ENCODE peak calls at places on chromosomes 3 and 15, in five cellular contexts. One of them, this sample, is unnamed.

GRCh38 chr15:91863621-91864255 is 10.2 kb downstream of the SLCO3A1 start:
- DNase-seq in H1: no peak
- DNase-seq in GM12878: no peak
- DNase-seq in NT2/D1: no peak
- DNase-seq in K562: no peak
- DNase-seq in this sample: no peak

GRCh38 chr15:75948761-75949296 is 45.2 kb downstream of the FBXO22 start:
- DNase-seq in H1: no peak
- DNase-seq in GM12878: no peak
- DNase-seq in NT2/D1: no peak
- DNase-seq in K562: no peak
- DNase-seq in this sample: no peak

GRCh38 chr3:68986496-68987208 is 26.8 kb downstream of the EOGT start:
- DNase-seq in H1: no peak
- DNase-seq in GM12878: no peak
- DNase-seq in NT2/D1: no peak
- DNase-seq in K562: no peak
- DNase-seq in this sample: no peak

GRCh38 chr3:38283810-38284775 is 2.0 kb downstream of the SLC22A14 start:
- DNase-seq in H1: no peak
- DNase-seq in GM12878: no peak
- DNase-seq in NT2/D1: no peak
- DNase-seq in K562: no peak
- DNase-seq in this sample: no peak

GRCh38 chr3:43537206-43537605 is 84.6 kb downstream of the ANO10 start:
- DNase-seq in H1: no peak
- DNase-seq in GM12878: no peak
- DNase-seq in NT2/D1: no peak
- DNase-seq in K562: no peak
- DNase-seq in this sample: no peak

GRCh38 chr15:99732711-99733267 is 448 bp downstream of the LYSMD4 start:
- DNase-seq in H1: no peak
- DNase-seq in GM12878: no peak
- DNase-seq in NT2/D1: no peak
- DNase-seq in K562: peak; percentile 57
- DNase-seq in this sample: no peak

GRCh38 chr3:122857019-122857418 is 62.1 kb downstream of the SLC49A4 start:
- DNase-seq in H1: no peak
- DNase-seq in GM12878: no peak
- DNase-seq in NT2/D1: no peak
- DNase-seq in K562: no peak
- DNase-seq in this sample: no peak

GRCh38 chr3:157533298-157533870 is 30.2 kb upstream of the VEPH1 start:
- DNase-seq in H1: no peak
- DNase-seq in GM12878: no peak
- DNase-seq in NT2/D1: no peak
- DNase-seq in K562: no peak
- DNase-seq in this sample: no peak

GRCh38 chr15:59315914-59316428 is 56.7 kb downstream of the MYO1E start:
- DNase-seq in H1: no peak
- DNase-seq in GM12878: no peak
- DNase-seq in NT2/D1: no peak
- DNase-seq in K562: no peak
- DNase-seq in this sample: no peak

GRCh38 chr3:118951089-118951488 is 83.6 kb downstream of the IGSF11 start:
- DNase-seq in H1: no peak
- DNase-seq in GM12878: no peak
- DNase-seq in NT2/D1: no peak
- DNase-seq in K562: no peak
- DNase-seq in this sample: no peak

GRCh38 chr3:151319613-151320012 is 3.0 kb upstream of the GPR87 start:
- DNase-seq in H1: no peak
- DNase-seq in GM12878: no peak
- DNase-seq in NT2/D1: no peak
- DNase-seq in K562: no peak
- DNase-seq in this sample: no peak

GRCh38 chr3:101932326-101933108 is 83.2 kb downstream of the NFKBIZ start:
- DNase-seq in H1: no peak
- DNase-seq in GM12878: no peak
- DNase-seq in NT2/D1: no peak
- DNase-seq in K562: no peak
- DNase-seq in this sample: no peak

GRCh38 chr3:105274958-105275357 is 91.8 kb upstream of the ALCAM start:
- DNase-seq in H1: no peak
- DNase-seq in GM12878: no peak
- DNase-seq in NT2/D1: no peak
- DNase-seq in K562: no peak
- DNase-seq in this sample: no peak

GRCh38 chr3:170707899-170708298 is 122.0 kb upstream of the SLC7A14 start:
- DNase-seq in H1: no peak
- DNase-seq in GM12878: no peak
- DNase-seq in NT2/D1: no peak
- DNase-seq in K562: no peak
- DNase-seq in this sample: no peak

GRCh38 chr3:48621461-48621869 is at the start of gene TMEM89:
- DNase-seq in H1: no peak
- DNase-seq in GM12878: no peak
- DNase-seq in NT2/D1: no peak
- DNase-seq in K562: no peak
- DNase-seq in this sample: no peak

GRCh38 chr3:52173101-52173500 is 18.9 kb upstream of the POC1A start:
- DNase-seq in H1: no peak
- DNase-seq in GM12878: no peak
- DNase-seq in NT2/D1: no peak
- DNase-seq in K562: no peak
- DNase-seq in this sample: no peak

GRCh38 chr3:191688756-191689433 is 227.9 kb downstream of the PYDC2 start:
- DNase-seq in H1: peak; percentile 68
- DNase-seq in GM12878: no peak
- DNase-seq in NT2/D1: peak; percentile 81
- DNase-seq in K562: no peak
- DNase-seq in this sample: no peak

GRCh38 chr3:149771652-149772271 is 19.5 kb upstream of the COMMD2 start:
- DNase-seq in H1: no peak
- DNase-seq in GM12878: no peak
- DNase-seq in NT2/D1: peak; percentile 49
- DNase-seq in K562: peak; percentile 63
- DNase-seq in this sample: peak; percentile 33

GRCh38 chr3:159260049-159260662 is 458.3 kb downstream of the MFSD1 start:
- DNase-seq in H1: no peak
- DNase-seq in GM12878: no peak
- DNase-seq in NT2/D1: peak; percentile 47
- DNase-seq in K562: peak; percentile 31
- DNase-seq in this sample: peak; percentile 45

DNA sequence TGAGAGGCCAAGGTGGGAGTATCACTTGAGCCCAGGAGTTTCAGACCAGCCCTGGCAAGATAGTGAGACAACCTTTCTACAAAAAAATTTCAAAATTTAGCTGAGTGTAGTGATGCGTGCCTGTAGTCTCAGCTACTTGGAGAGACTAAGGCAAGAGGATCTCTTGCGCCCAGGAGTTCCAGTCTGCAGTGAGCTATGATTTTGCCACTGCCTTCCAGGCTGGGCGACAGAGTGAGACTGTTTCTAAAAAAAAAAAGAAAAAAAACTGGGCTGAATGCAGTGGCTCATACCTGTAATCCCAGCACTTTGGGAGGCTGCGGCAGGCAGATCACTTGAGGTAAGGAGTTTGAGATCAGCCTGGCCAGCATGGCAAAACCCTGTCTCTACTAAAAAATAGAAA is 14.0 kb upstream of the PIK3CB start:
- DNase-seq in H1: no peak
- DNase-seq in GM12878: no peak
- DNase-seq in NT2/D1: no peak
- DNase-seq in K562: no peak
- DNase-seq in this sample: no peak
- TF ChIP-seq ZNF274 in H1: no peak
- TF ChIP-seq ZNF274 in GM12878: no peak
- TF ChIP-seq ZNF274 in NT2/D1: no peak
- TF ChIP-seq ZNF274 in K562: no peak
- TF ChIP-seq ZNF274 in this sample: no peak

GRCh38 chr3:147914532-147914931 is 505.4 kb downstream of the ZIC1 start:
- DNase-seq in H1: no peak
- DNase-seq in GM12878: no peak
- DNase-seq in NT2/D1: no peak
- DNase-seq in K562: no peak
- DNase-seq in this sample: no peak

GRCh38 chr3:147919496-147919895 is 510.3 kb downstream of the ZIC1 start:
- DNase-seq in H1: no peak
- DNase-seq in GM12878: no peak
- DNase-seq in NT2/D1: no peak
- DNase-seq in K562: no peak
- DNase-seq in this sample: no peak

GRCh38 chr3:147921044-147921443 is 511.9 kb downstream of the ZIC1 start:
- DNase-seq in H1: no peak
- DNase-seq in GM12878: no peak
- DNase-seq in NT2/D1: no peak
- DNase-seq in K562: no peak
- DNase-seq in this sample: no peak

DNA sequence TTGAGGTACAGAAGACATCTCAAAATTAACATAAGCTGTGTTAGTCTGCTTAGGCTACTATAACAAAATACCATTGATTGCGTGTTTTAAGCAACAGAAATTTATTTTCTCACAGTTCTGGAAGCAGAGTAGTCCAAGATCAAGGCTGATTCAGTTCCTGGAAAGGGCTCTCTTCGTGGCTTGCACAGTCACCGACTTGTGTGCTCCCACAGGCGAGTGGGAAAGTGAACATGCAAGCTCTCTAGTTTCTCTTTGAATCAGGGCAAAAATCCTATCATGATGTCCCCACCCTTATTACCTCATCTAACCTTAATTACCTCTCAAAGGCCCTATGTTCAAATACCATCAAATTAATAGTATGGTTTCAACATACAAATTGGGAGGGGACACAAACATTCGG is 505.9 kb downstream of the ZIC1 start:
- DNase-seq in H1: no peak
- DNase-seq in GM12878: no peak
- DNase-seq in NT2/D1: no peak
- DNase-seq in K562: no peak
- DNase-seq in this sample: no peak
- TF ChIP-seq ZNF274 in H1: no peak
- TF ChIP-seq ZNF274 in GM12878: no peak
- TF ChIP-seq ZNF274 in NT2/D1: no peak
- TF ChIP-seq ZNF274 in K562: no peak
- TF ChIP-seq ZNF274 in this sample: no peak

DNA sequence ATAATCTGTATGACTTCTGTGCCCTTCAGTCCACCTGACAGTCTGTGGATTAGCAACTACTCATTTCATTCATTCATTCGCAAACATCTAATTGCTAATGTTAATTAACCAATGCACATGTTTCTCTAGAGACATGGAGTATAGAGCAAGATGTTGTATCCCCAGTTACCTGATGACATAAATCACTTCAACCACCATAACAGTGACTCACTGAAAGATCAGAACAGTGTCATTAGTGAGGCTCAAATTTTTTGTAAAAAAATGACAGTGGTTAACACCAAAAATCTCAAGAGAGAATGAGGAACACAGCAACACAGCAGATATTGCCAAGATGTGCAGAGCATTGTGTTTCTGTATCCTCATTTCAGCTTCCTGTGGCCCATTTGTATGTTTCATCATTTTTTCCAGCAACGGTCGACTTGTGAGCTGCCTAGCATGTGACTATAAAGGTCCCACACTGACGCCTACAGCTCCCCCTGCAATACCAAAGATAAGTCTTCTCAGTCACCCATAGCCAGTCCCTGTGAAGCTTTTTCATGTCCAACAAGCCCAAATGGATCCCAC is 3.7 kb upstream of the PLD1 start:
- DNase-seq in H1: no peak
- DNase-seq in GM12878: peak; percentile 83
- DNase-seq in NT2/D1: no peak
- DNase-seq in K562: no peak
- DNase-seq in this sample: no peak
- TF ChIP-seq ZNF274 in H1: no peak
- TF ChIP-seq ZNF274 in GM12878: no peak
- TF ChIP-seq ZNF274 in NT2/D1: no peak
- TF ChIP-seq ZNF274 in K562: no peak
- TF ChIP-seq ZNF274 in this sample: no peak

DNA sequence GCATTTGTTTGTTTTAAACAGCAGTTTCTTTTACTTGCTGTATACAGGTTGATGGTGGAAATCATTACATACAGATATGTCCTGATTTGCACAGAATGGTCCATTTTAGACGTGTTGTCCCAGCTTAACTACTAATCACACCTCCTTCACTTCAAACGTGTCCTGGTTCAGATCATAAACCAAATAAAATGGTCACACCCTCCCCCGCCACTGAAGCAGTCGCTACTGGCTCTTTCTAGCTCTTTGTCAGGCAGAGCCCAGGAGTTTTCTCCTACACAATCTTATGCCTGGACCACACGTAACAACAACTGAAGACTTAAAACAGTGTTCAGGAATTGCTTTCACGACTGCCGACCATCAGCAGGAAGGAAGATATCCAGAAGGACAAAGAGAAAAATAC is 73.6 kb downstream of the MESD start:
- DNase-seq in H1: no peak
- DNase-seq in GM12878: no peak
- DNase-seq in NT2/D1: no peak
- DNase-seq in K562: no peak
- DNase-seq in this sample: no peak
- TF ChIP-seq ZNF274 in H1: no peak
- TF ChIP-seq ZNF274 in GM12878: no peak
- TF ChIP-seq ZNF274 in NT2/D1: no peak
- TF ChIP-seq ZNF274 in K562: no peak
- TF ChIP-seq ZNF274 in this sample: no peak

GRCh38 chr3:31377045-31377642 is 155.6 kb upstream of the STT3B start:
- DNase-seq in H1: no peak
- DNase-seq in GM12878: no peak
- DNase-seq in NT2/D1: no peak
- DNase-seq in K562: no peak
- DNase-seq in this sample: peak; percentile 95
- TF ChIP-seq ZNF274 in H1: no peak
- TF ChIP-seq ZNF274 in GM12878: no peak
- TF ChIP-seq ZNF274 in NT2/D1: no peak
- TF ChIP-seq ZNF274 in K562: no peak
- TF ChIP-seq ZNF274 in this sample: no peak

DNA sequence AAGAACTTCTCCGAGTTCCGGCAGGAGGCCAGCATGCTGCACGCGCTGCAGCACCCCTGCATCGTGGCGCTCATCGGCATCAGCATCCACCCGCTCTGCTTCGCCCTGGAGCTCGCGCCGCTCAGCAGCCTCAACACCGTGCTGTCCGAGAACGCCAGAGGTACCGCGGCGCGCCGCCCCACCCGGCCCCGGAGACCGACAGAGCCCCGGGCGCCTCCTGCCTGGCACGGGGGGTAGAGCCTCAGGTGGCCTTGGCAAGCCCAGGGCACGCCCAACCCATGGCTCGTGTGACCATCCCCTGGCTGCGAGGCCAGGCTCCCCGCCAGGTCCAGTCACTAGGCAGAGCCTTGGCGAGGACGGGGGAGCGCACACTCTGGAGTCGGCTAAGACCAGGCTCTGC is 134.1 kb downstream of the LRRK1 start:
- DNase-seq in H1: no peak
- DNase-seq in GM12878: no peak
- DNase-seq in NT2/D1: no peak
- DNase-seq in K562: no peak
- DNase-seq in this sample: no peak
- TF ChIP-seq ZNF274 in H1: no peak
- TF ChIP-seq ZNF274 in GM12878: no peak
- TF ChIP-seq ZNF274 in NT2/D1: no peak
- TF ChIP-seq ZNF274 in K562: no peak
- TF ChIP-seq ZNF274 in this sample: no peak